ENCODE peak calls at places on chromosomes 3 and 15, in six cellular contexts. R, M, T, N, J and L are unnamed samples.
A peak's percentile ranks its signal among the peaks of the same experiment; 100 is the strongest.

GRCh38 chr3:7503431-7503830 is 642.5 kb downstream of the GRM7 start:
- DNase-seq in R (no peak), M (no peak), N (no peak), T (no peak), J (no peak), L (no peak)

GRCh38 chr15:31487811-31488436 is 161.3 kb downstream of the KLF13 start:
- DNase-seq in M (no peak), T (no peak), N (no peak), R (peak; percentile 40), J (peak; percentile 28), L (no peak)

GRCh38 chr3:178646205-178646604 is 110.0 kb downstream of the KCNMB2 start:
- DNase-seq in T (no peak), J (no peak), M (no peak), N (no peak), R (no peak), L (no peak)

GRCh38 chr3:122151480-122151879 is 32.0 kb upstream of the CASR start:
- DNase-seq in T (no peak), N (no peak), J (no peak), R (no peak), M (no peak), L (no peak)

GRCh38 chr3:119781330-119782198 is at the start of gene NR1I2:
- DNase-seq in M (no peak), J (no peak), R (no peak), T (no peak), N (no peak), L (no peak)

GRCh38 chr3:34864011-34864410 is 775.3 kb upstream of the ARPP21 start:
- DNase-seq in T (no peak), J (no peak), N (no peak), M (no peak), R (peak; percentile 11), L (no peak)

GRCh38 chr3:69359339-69359893 is 26.5 kb downstream of the FRMD4B start:
- DNase-seq in R (no peak), T (no peak), N (no peak), M (no peak), J (no peak), L (no peak)

GRCh38 chr15:60762167-60762566 is 283.2 kb upstream of the ICE2 start:
- DNase-seq in T (no peak), M (no peak), J (no peak), N (no peak), R (no peak), L (no peak)

GRCh38 chr3:196216081-196216564 is at the start of gene SLC51A:
- DNase-seq in T (no peak), R (no peak), J (no peak), M (no peak), N (no peak), L (no peak)

GRCh38 chr3:129485681-129486056 is 42.8 kb upstream of the RHO start:
- DNase-seq in N (no peak), T (no peak), R (peak; percentile 77), M (peak; percentile 37), J (no peak), L (no peak)

GRCh38 chr15:88627463-88627862 is 6.3 kb downstream of the AEN start:
- DNase-seq in M (no peak), T (no peak), J (peak; percentile 68), N (no peak), R (no peak), L (no peak)

GRCh38 chr15:75042730-75043508 is 19.5 kb downstream of the PPCDC start:
- DNase-seq in J (peak; percentile 71), R (peak; percentile 22), M (peak; percentile 67), T (peak; percentile 49), N (peak; percentile 25), L (peak; percentile 97)

GRCh38 chr3:112979244-112979832 is 4.4 kb upstream of the CD200R1 start:
- DNase-seq in J (no peak), R (no peak), M (no peak), T (no peak), N (no peak), L (no peak)

GRCh38 chr15:78302579-78302978 is 3.2 kb upstream of the SKIC8 start:
- DNase-seq in J (no peak), R (peak; percentile 49), M (no peak), N (no peak), T (no peak), L (no peak)

GRCh38 chr3:189267981-189268613 is 96.3 kb downstream of the TPRG1 start:
- DNase-seq in J (no peak), N (no peak), R (no peak), T (no peak), M (no peak), L (peak; percentile 95)

GRCh38 chr3:149129326-149130123 is at the start of gene HPS3:
- DNase-seq in J (peak; percentile 84), M (peak; percentile 87), R (peak; percentile 79), T (peak; percentile 89), N (peak; percentile 77), L (peak; percentile 91)

GRCh38 chr15:28923726-28924280 is 38.0 kb downstream of the APBA2 start:
- DNase-seq in T (no peak), J (no peak), N (no peak), M (no peak), R (no peak), L (no peak)

GRCh38 chr3:62604746-62605351 is 231.5 kb upstream of the FEZF2 start:
- DNase-seq in N (no peak), J (no peak), M (no peak), T (no peak), R (no peak), L (no peak)

GRCh38 chr3:193787496-193787870 is 194.5 kb downstream of the OPA1 start:
- DNase-seq in R (no peak), J (no peak), T (no peak), N (no peak), M (no peak), L (no peak)

GRCh38 chr15:77187751-77188464 is 117.0 kb upstream of the TSPAN3 start:
- DNase-seq in N (no peak), T (no peak), J (peak; percentile 12), M (no peak), R (peak; percentile 45), L (no peak)

GRCh38 chr3:106850429-106850828 is 526.8 kb upstream of the CCDC54 start:
- DNase-seq in J (no peak), R (peak; percentile 47), N (no peak), T (no peak), M (no peak), L (no peak)

GRCh38 chr3:52754373-52754772 is 16.4 kb downstream of the NEK4 start:
- DNase-seq in J (no peak), T (no peak), M (no peak), R (no peak), N (no peak), L (no peak)

GRCh38 chr3:38115645-38116427 is 21.1 kb downstream of the ACAA1 start:
- DNase-seq in R (no peak), T (peak; percentile 5), M (no peak), J (no peak), N (no peak), L (no peak)

GRCh38 chr15:51232581-51232980 is 105.8 kb downstream of the CYP19A1 start:
- DNase-seq in M (no peak), N (no peak), R (no peak), J (no peak), T (no peak), L (no peak)

GRCh38 chr15:33358303-33358702 is 47.5 kb downstream of the RYR3 start:
- DNase-seq in R (no peak), M (no peak), N (no peak), T (no peak), J (no peak), L (no peak)

GRCh38 chr3:177642042-177642441 is 444.8 kb upstream of the TBL1XR1 start:
- DNase-seq in T (no peak), R (no peak), J (no peak), N (no peak), M (no peak), L (no peak)

GRCh38 chr3:61893840-61894566 is 332.6 kb downstream of the PTPRG start:
- DNase-seq in M (no peak), N (no peak), T (no peak), J (no peak), R (no peak), L (no peak)

GRCh38 chr15:79960502-79961217 is 10.3 kb downstream of the BCL2A1 start:
- DNase-seq in R (no peak), J (no peak), N (no peak), M (no peak), T (no peak), L (no peak)

GRCh38 chr3:123951522-123952447 is 9.2 kb downstream of the CCDC14 start:
- DNase-seq in R (no peak), M (no peak), T (no peak), N (no peak), J (no peak), L (no peak)

GRCh38 chr3:65992106-65992505 is 46.6 kb downstream of the MAGI1 start:
- DNase-seq in R (no peak), M (no peak), J (no peak), T (no peak), N (no peak), L (no peak)

GRCh38 chr3:126524429-126524988 is 554 bp downstream of the CHST13 start:
- DNase-seq in N (no peak), J (no peak), R (no peak), M (no peak), T (no peak), L (no peak)

GRCh38 chr3:150449169-150449721 is 41.1 kb downstream of the TSC22D2 start:
- DNase-seq in M (no peak), R (no peak), N (no peak), J (no peak), T (no peak), L (peak; percentile 50)

GRCh38 chr3:4843619-4844018 is 135.6 kb upstream of the BHLHE40 start:
- DNase-seq in J (no peak), T (no peak), N (no peak), M (no peak), R (no peak), L (no peak)

GRCh38 chr3:197454014-197454413 is 101.8 kb downstream of the BDH1 start:
- DNase-seq in T (no peak), R (no peak), N (no peak), M (no peak), J (no peak), L (peak; percentile 46)